ENCODE peak calls at places on chromosomes 16 and 17, in seven cellular contexts. T is colonic mucosa, S is natural killer cell, D is T-helper 1 cell, E is Karpas-422, W is GM10248, C is Caki2. N is an unnamed sample.

GRCh38 chr17:7851438-7852261 is 3.2 kb upstream of the TMEM88 start:
- DNase-seq in C (peak; percentile 74), S (peak; percentile 94), W (peak; percentile 91), T (peak; percentile 92), E (peak; percentile 97), D (peak; percentile 92), N (peak; percentile 79)

GRCh38 chr16:56119138-56119537 is 72.2 kb upstream of the GNAO1 start:
- DNase-seq in W (no peak), S (no peak), D (no peak), T (no peak), E (no peak), C (no peak), N (no peak)

GRCh38 chr16:7577588-7577987 is 244.9 kb downstream of the RBFOX1 start:
- DNase-seq in E (no peak), W (no peak), S (no peak), C (no peak), D (no peak), T (no peak), N (no peak)

GRCh38 chr17:37360632-37361031 is 15.2 kb upstream of the C17orf78 start:
- DNase-seq in S (no peak), D (no peak), T (no peak), E (no peak), W (no peak), C (no peak), N (no peak)

GRCh38 chr17:81031571-81032550 is 3.1 kb upstream of the BAIAP2 start:
- DNase-seq in D (no peak), W (no peak), E (no peak), C (no peak), T (peak; percentile 53), S (no peak), N (no peak)

GRCh38 chr17:42783062-42783777 is 2.8 kb downstream of the WNK4 start:
- DNase-seq in D (no peak), E (no peak), T (no peak), W (no peak), C (peak; percentile 52), S (no peak), N (peak; percentile 81)

GRCh38 chr17:34913001-34913400 is 48.3 kb downstream of the CCT6B start:
- DNase-seq in C (no peak), W (no peak), E (no peak), S (no peak), T (no peak), D (no peak), N (no peak)

GRCh38 chr16:89357055-89357454 is 133.3 kb downstream of the ANKRD11 start:
- DNase-seq in W (no peak), T (no peak), D (no peak), C (no peak), E (peak; percentile 48), S (no peak), N (no peak)

GRCh38 chr17:76027159-76027839 is at the start of gene EVPL:
- DNase-seq in T (peak; percentile 94), E (no peak), D (no peak), W (no peak), C (peak; percentile 94), S (no peak), N (peak; percentile 36)

GRCh38 chr16:49876716-49877129 is 20.8 kb upstream of the ZNF423 start:
- DNase-seq in D (no peak), E (peak; percentile 60), W (peak; percentile 81), C (no peak), S (no peak), T (peak; percentile 89), N (peak; percentile 25)

GRCh38 chr16:50213939-50214519 is 52.3 kb upstream of the ADCY7 start:
- DNase-seq in T (no peak), S (no peak), D (no peak), W (peak; percentile 56), E (peak; percentile 85), C (peak; percentile 33), N (peak; percentile 75)

GRCh38 chr17:18138065-18138749 is 29.7 kb downstream of the MYO15A start:
- DNase-seq in S (no peak), D (no peak), T (no peak), E (no peak), W (no peak), C (no peak), N (no peak)

GRCh38 chr16:84233748-84234147 is 6.1 kb downstream of the KCNG4 start:
- DNase-seq in W (no peak), E (no peak), C (no peak), S (no peak), D (no peak), T (no peak), N (no peak)

GRCh38 chr17:31386542-31387075 is 4.9 kb upstream of the RAB11FIP4 start:
- DNase-seq in T (no peak), S (no peak), E (no peak), W (no peak), C (no peak), D (no peak), N (no peak)

GRCh38 chr17:45338996-45339535 is 22.2 kb upstream of the MAP3K14 start:
- DNase-seq in S (no peak), W (no peak), D (no peak), T (no peak), C (no peak), E (no peak), N (no peak)

GRCh38 chr17:37060094-37060493 is 111.3 kb downstream of the AATF start:
- DNase-seq in T (no peak), W (no peak), S (no peak), E (no peak), C (no peak), D (no peak), N (no peak)

GRCh38 chr17:7120123-7120522 is 5.5 kb upstream of the ASGR2 start:
- DNase-seq in E (no peak), S (no peak), C (no peak), W (no peak), D (no peak), T (no peak), N (no peak)